ENCODE peak calls at places on chromosomes 3 and 15, in ten cellular contexts. J is nephron progenitor cell, K is transverse colon, Q is Calu3, S is mammary epithelial cell, A is left ventricle myocardium inferior, G is A549, R is PC-3, I is GM20000, F is MCF 10A. W is an unnamed sample.

GRCh38 chr15:74790080-74790916 is 8.4 kb downstream of the CSK start:
- DNase-seq in F (peak), J (no peak), I (no peak), R (no peak), S (no peak), K (peak), A (peak), Q (peak), G (no peak), W (no peak)

GRCh38 chr15:68034071-68034470 is 20.0 kb upstream of the PIAS1 start:
- DNase-seq in J (no peak), F (no peak), A (no peak), I (no peak), G (no peak), S (no peak), K (no peak), R (no peak), Q (no peak), W (no peak)

GRCh38 chr3:89332311-89333159 is 225.1 kb downstream of the EPHA3 start:
- DNase-seq in K (no peak), R (no peak), J (no peak), G (no peak), S (no peak), A (no peak), Q (no peak), F (no peak), I (no peak), W (no peak)

GRCh38 chr3:183769453-183769852 is 55.9 kb downstream of the MAP6D1 start:
- DNase-seq in Q (no peak), A (no peak), R (no peak), F (no peak), I (no peak), K (no peak), J (no peak), S (no peak), G (no peak), W (no peak)

GRCh38 chr3:32438596-32439344 is 47.1 kb downstream of the CMTM7 start:
- DNase-seq in I (peak), S (no peak), F (no peak), A (no peak), Q (no peak), R (no peak), G (no peak), K (no peak), J (no peak), W (no peak)

GRCh38 chr15:55084216-55084615 is 112.5 kb downstream of the RSL24D1 start:
- DNase-seq in I (no peak), A (no peak), S (no peak), J (no peak), K (no peak), R (no peak), G (no peak), F (no peak), Q (no peak), W (peak)

GRCh38 chr15:48411971-48412591 is 80.9 kb downstream of the DUT start:
- DNase-seq in J (no peak), A (no peak), Q (no peak), G (no peak), F (no peak), I (no peak), R (no peak), S (no peak), K (no peak), W (no peak)

GRCh38 chr3:129518048-129518570 is 10.3 kb upstream of the RHO start:
- DNase-seq in R (no peak), A (no peak), G (no peak), I (no peak), S (no peak), K (no peak), Q (no peak), F (no peak), J (no peak), W (no peak)

GRCh38 chr3:33636125-33636855 is 81.8 kb downstream of the CLASP2 start:
- DNase-seq in I (peak), F (peak), K (no peak), G (peak), S (peak), A (no peak), R (peak), J (no peak), Q (peak), W (peak)

GRCh38 chr3:89114841-89115223 is 7.4 kb downstream of the EPHA3 start:
- DNase-seq in F (no peak), I (no peak), Q (peak), G (no peak), S (no peak), J (no peak), K (no peak), A (no peak), R (no peak), W (no peak)

GRCh38 chr15:34046471-34047145 is 7.6 kb upstream of the AVEN start:
- DNase-seq in F (no peak), I (no peak), G (no peak), A (no peak), J (no peak), Q (no peak), K (no peak), R (no peak), S (no peak), W (no peak)

GRCh38 chr3:20013396-20013795 is 1.3 kb upstream of the PP2D1 start:
- DNase-seq in J (no peak), G (no peak), R (no peak), Q (no peak), S (peak), I (no peak), K (no peak), A (no peak), F (no peak), W (peak)

GRCh38 chr3:123618768-123619484 is 34.1 kb upstream of the HACD2 start:
- DNase-seq in I (no peak), A (peak), K (peak), R (peak), Q (peak), G (no peak), F (peak), S (peak), J (no peak), W (peak)

GRCh38 chr15:27358751-27359434 is 387.9 kb downstream of the GABRG3 start:
- DNase-seq in K (no peak), G (peak), Q (no peak), S (no peak), I (no peak), J (peak), R (peak), F (no peak), A (no peak), W (no peak)

GRCh38 chr15:55627730-55628368 is 39.7 kb upstream of the PYGO1 start:
- DNase-seq in S (peak), I (no peak), F (peak), R (peak), K (no peak), A (no peak), J (no peak), G (peak), Q (peak), W (peak)

GRCh38 chr3:37688756-37689155 is 172.9 kb upstream of the CTDSPL start:
- DNase-seq in R (no peak), J (no peak), K (no peak), I (no peak), S (peak), F (no peak), G (no peak), Q (no peak), A (no peak), W (no peak)

GRCh38 chr15:77821188-77821958 is 188.7 kb upstream of the LINGO1 start:
- DNase-seq in Q (peak), R (peak), I (peak), K (peak), G (peak), S (peak), F (peak), A (peak), J (peak), W (peak)

GRCh38 chr3:79767194-79767952 is 425 bp downstream of the ROBO1 start:
- DNase-seq in A (no peak), K (no peak), G (no peak), R (peak), S (no peak), J (peak), I (no peak), Q (no peak), F (no peak), W (no peak)

GRCh38 chr15:39618063-39618823 is 37.4 kb downstream of the THBS1 start:
- DNase-seq in K (no peak), R (peak), I (no peak), G (no peak), S (peak), J (no peak), Q (no peak), F (peak), A (no peak), W (peak)

GRCh38 chr15:68818671-68819450 is 1.8 kb downstream of the ANP32A start:
- DNase-seq in Q (peak), J (peak), I (peak), S (peak), A (peak), R (peak), K (peak), G (peak), F (peak), W (peak)

GRCh38 chr15:65192016-65192415 is 6.9 kb upstream of the CLPX start:
- DNase-seq in S (no peak), I (no peak), F (no peak), A (no peak), G (peak), R (peak), J (no peak), Q (no peak), K (no peak), W (no peak)

GRCh38 chr15:77094397-77095030 is 23.6 kb upstream of the TSPAN3 start:
- DNase-seq in A (no peak), K (no peak), I (no peak), F (no peak), J (no peak), R (no peak), S (no peak), Q (no peak), G (no peak), W (no peak)

GRCh38 chr3:123286308-123287023 is 84.7 kb downstream of the SEC22A start:
- DNase-seq in R (peak), A (no peak), S (peak), F (peak), I (peak), J (peak), G (peak), Q (peak), K (peak), W (peak)

GRCh38 chr3:103796068-103796467 is 1361.3 kb downstream of the ZPLD1 start:
- DNase-seq in R (no peak), Q (no peak), K (no peak), J (no peak), A (no peak), F (no peak), G (no peak), I (no peak), S (no peak), W (no peak)

GRCh38 chr3:103791786-103792515 is 1357.1 kb downstream of the ZPLD1 start:
- DNase-seq in Q (no peak), G (no peak), K (no peak), R (no peak), I (no peak), A (no peak), S (no peak), F (no peak), J (no peak), W (peak)

DNA sequence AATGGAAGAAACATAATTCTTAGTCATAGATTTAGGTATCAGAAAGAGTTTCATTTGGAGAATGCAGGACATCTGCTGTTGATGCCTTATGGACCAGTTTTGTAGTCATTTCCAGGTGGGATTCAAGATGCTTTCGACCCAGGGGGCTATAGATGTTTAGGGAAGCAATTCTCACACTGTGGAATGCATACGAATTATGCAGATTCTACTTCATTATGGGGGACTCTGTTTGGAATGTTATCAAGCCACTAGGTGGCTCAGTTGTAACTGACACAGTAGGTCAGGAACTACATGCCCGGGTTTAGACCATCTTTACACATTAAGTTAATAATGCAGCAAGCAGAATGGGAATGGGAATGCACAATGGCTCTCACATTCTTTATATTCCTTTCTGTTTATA is 1359.8 kb downstream of the ZPLD1 start:
- DNase-seq in Q (peak), J (no peak), K (no peak), I (peak), R (peak), F (peak), G (no peak), S (no peak), A (no peak), W (no peak)
- TF ChIP-seq CTCF in Q (no peak), J (peak), K (no peak), I (no peak), R (peak), F (no peak), G (no peak), S (no peak), A (no peak), W (peak)

DNA sequence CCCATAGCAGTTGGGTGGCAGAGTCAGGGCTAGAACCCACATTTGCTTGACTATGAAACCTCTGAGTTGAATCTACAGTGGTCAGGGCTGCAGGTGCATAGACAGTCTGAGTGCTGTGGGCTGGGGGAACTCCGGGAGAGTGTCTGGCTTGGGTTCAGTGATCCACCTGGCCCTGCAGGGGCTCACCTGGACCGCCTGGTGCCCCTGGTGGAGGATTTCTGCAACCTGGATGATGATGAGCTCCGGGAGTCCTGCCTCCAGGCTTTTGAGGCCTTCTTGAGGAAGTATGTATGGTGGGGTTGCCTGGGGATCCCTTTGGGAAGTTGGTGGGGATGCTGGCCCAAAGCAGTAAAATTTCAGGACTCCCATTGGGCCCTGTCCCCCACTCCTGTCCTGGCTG is 16.3 kb downstream of the CAND2 start:
- DNase-seq in Q (no peak), I (no peak), G (no peak), F (no peak), J (no peak), S (no peak), R (no peak), K (no peak), A (no peak), W (no peak)
- TF ChIP-seq CTCF in Q (no peak), I (no peak), G (no peak), F (no peak), J (no peak), S (no peak), R (no peak), K (no peak), A (no peak), W (no peak)

GRCh38 chr3:10353661-10354372 is 32.9 kb upstream of the SEC13 start:
- DNase-seq in G (no peak), K (no peak), S (no peak), Q (no peak), J (no peak), F (no peak), R (no peak), A (no peak), I (no peak), W (no peak)

GRCh38 chr3:10351013-10351735 is 30.3 kb upstream of the SEC13 start:
- DNase-seq in I (no peak), F (no peak), R (no peak), G (no peak), J (no peak), S (no peak), Q (no peak), A (no peak), K (no peak), W (no peak)

GRCh38 chr3:10354373-10355015 is 33.6 kb upstream of the SEC13 start:
- DNase-seq in J (no peak), A (no peak), I (no peak), K (no peak), S (no peak), R (no peak), Q (no peak), F (no peak), G (no peak), W (no peak)

GRCh38 chr3:10352146-10352911 is 31.4 kb upstream of the SEC13 start:
- DNase-seq in K (no peak), A (no peak), Q (no peak), F (peak), S (no peak), G (peak), R (peak), I (no peak), J (peak), W (no peak)

DNA sequence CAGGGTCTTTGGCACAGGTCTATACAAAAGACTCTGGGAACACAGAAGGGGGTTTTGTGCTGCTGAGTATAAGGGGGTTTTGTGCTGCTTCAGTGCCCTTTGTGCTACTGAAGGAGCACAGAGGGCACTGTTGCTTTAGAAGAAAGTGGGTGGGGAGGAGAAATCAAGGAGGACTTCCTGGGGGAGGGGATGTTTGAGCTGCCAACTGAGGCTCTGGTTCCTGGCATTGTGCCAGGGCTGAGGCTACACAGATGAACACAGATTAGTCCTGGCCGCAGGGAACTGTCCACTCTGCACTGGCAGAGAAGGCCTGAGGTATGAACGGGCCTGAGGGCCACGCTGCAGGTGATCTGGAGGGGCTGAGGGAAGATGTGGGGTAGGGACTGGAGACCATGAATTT is 32.2 kb upstream of the SEC13 start:
- DNase-seq in I (no peak), Q (no peak), R (no peak), S (no peak), A (no peak), K (no peak), F (no peak), J (no peak), G (no peak), W (no peak)
- TF ChIP-seq CTCF in I (no peak), Q (no peak), R (no peak), S (no peak), A (no peak), K (no peak), F (no peak), J (no peak), G (no peak), W (no peak)

GRCh38 chr3:45347329-45348000 is 40.9 kb upstream of the LARS2 start:
- DNase-seq in F (no peak), G (no peak), Q (no peak), I (no peak), S (no peak), K (no peak), R (no peak), J (no peak), A (no peak), W (no peak)
- TF ChIP-seq CTCF in F (no peak), G (no peak), Q (no peak), I (no peak), S (no peak), K (no peak), R (no peak), J (no peak), A (no peak), W (no peak)

W was measured in foreskin keratinocyte.